ENCODE peak calls at places on chromosomes 3 and 15, in six cellular contexts. A is stomach, C is adrenal gland, W is ovary, F is sigmoid colon, T is HCT116. B is an unnamed sample. For H3K27me3, the result is how much of the 10 kb centered on the place peaks cover.

GRCh38 chr15:100879461-100880138 is at the start of gene ALDH1A3:
- DNase-seq in T (peak), C (no peak), A (no peak), F (peak), W (no peak), B (no peak)

GRCh38 chr3:153257673-153258351 is 95.8 kb downstream of the RAP2B start:
- DNase-seq in C (no peak), W (no peak), T (no peak), A (no peak), F (no peak), B (no peak)

GRCh38 chr15:39140060-39140604 is 440.7 kb upstream of the THBS1 start:
- DNase-seq in T (no peak), F (no peak), A (no peak), W (peak), C (no peak), B (no peak)

GRCh38 chr3:58112185-58112535 is 98.6 kb downstream of the DNASE1L3 start:
- DNase-seq in T (no peak), F (no peak), W (no peak), A (no peak), C (no peak), B (no peak)

GRCh38 chr3:55556622-55557531 is 69.8 kb upstream of the WNT5A start:
- DNase-seq in C (no peak), T (no peak), A (no peak), W (no peak), F (no peak), B (no peak)

GRCh38 chr15:87500240-87500639 is 756.3 kb downstream of the NTRK3 start:
- DNase-seq in T (no peak), F (no peak), A (no peak), C (no peak), W (no peak), B (no peak)

GRCh38 chr15:51917493-51917892 is 54.1 kb downstream of the LEO1 start:
- DNase-seq in W (no peak), A (no peak), C (no peak), T (peak), F (no peak), B (no peak)

GRCh38 chr3:53169045-53169831 is 8.2 kb downstream of the PRKCD start:
- DNase-seq in A (no peak), F (no peak), W (no peak), T (no peak), C (peak), B (no peak)

GRCh38 chr15:29045717-29046116 is 159.9 kb downstream of the APBA2 start:
- DNase-seq in C (no peak), F (no peak), A (no peak), W (no peak), T (no peak), B (no peak)

GRCh38 chr15:46892621-46893160 is 824.6 kb upstream of the SEMA6D start:
- DNase-seq in F (no peak), T (no peak), A (no peak), W (no peak), C (no peak), B (no peak)

GRCh38 chr15:67003586-67003985 is 61.8 kb upstream of the SMAD3 start:
- DNase-seq in A (no peak), C (no peak), W (no peak), T (no peak), F (no peak), B (no peak)

GRCh38 chr3:42478830-42479229 is 23.6 kb upstream of the VIPR1 start:
- DNase-seq in F (no peak), A (no peak), W (no peak), C (no peak), T (no peak), B (no peak)

GRCh38 chr15:90084876-90085423 is 17.3 kb downstream of the IDH2 start:
- DNase-seq in A (no peak), W (no peak), F (no peak), C (no peak), T (no peak), B (no peak)

GRCh38 chr15:81327526-81327925 is 3.6 kb upstream of the STARD5 start:
- DNase-seq in A (no peak), C (no peak), W (no peak), F (no peak), T (no peak), B (no peak)

GRCh38 chr3:72041531-72041930 is 256.6 kb upstream of the PROK2 start:
- DNase-seq in A (no peak), F (peak), C (no peak), T (no peak), W (peak), B (no peak)

GRCh38 chr3:108511055-108511454 is 659 bp upstream of the MYH15 start:
- DNase-seq in C (no peak), T (no peak), A (no peak), F (no peak), W (no peak), B (no peak)

GRCh38 chr15:93861413-93861812 is 369.9 kb upstream of the MCTP2 start:
- DNase-seq in C (no peak), A (no peak), T (no peak), F (no peak), W (no peak), B (no peak)

GRCh38 chr15:35626984-35627383 is 81.0 kb upstream of the DPH6 start:
- DNase-seq in A (no peak), F (no peak), C (no peak), W (no peak), T (no peak), B (no peak)

GRCh38 chr3:53267766-53268165 is 11.9 kb upstream of the TKT start:
- DNase-seq in A (no peak), T (no peak), W (no peak), F (no peak), C (no peak), B (no peak)

GRCh38 chr3:62329970-62330369 is 43.4 kb downstream of the FEZF2 start:
- DNase-seq in F (no peak), C (no peak), T (no peak), W (no peak), A (no peak), B (no peak)

GRCh38 chr3:194497799-194498575 is 11.2 kb upstream of the ATP13A3 start:
- DNase-seq in F (no peak), W (no peak), T (no peak), C (peak), A (no peak), B (peak)

GRCh38 chr15:84955089-84955848 is 26.4 kb upstream of the PDE8A start:
- DNase-seq in F (peak), W (peak), C (peak), A (peak), T (peak), B (peak)

GRCh38 chr15:75348563-75349350 is 1.9 kb downstream of the NEIL1 start:
- DNase-seq in T (no peak), A (peak), W (no peak), F (no peak), C (no peak), B (no peak)

GRCh38 chr3:82353281-82354171 is 592.1 kb upstream of the GBE1 start:
- DNase-seq in A (no peak), C (peak), T (no peak), W (peak), F (no peak), B (no peak)

GRCh38 chr3:8536106-8537052 is 34.8 kb downstream of the LMCD1 start:
- DNase-seq in T (no peak), C (no peak), W (peak), F (no peak), A (no peak), B (no peak)

GRCh38 chr3:14352002-14352627 is 50.3 kb upstream of the SLC6A6 start:
- DNase-seq in F (no peak), W (no peak), C (no peak), A (no peak), T (peak), B (no peak)

DNA sequence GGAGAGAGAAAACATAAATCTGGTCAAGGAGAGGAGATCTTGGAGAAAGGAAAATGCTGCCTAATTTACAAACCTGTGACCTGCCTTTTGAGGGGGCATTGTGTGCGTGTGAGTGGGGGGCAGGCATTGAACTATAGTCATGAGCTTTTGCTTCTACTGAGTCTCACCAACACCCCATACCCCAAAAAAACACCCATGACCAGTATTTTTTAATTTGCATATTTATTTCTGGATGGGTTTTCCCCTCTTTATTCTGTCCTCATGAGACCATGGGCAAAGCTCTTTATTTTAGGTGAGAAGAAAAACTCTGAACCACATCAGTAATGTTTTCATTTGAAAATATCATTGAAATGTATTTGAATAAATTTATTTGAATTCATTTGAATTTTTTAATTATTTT is 20.6 kb downstream of the CD80 start:
- DNase-seq in F (no peak), T (no peak), A (no peak), W (no peak), C (no peak), B (no peak)
- H3K27ac ChIP-seq in F (no peak), T (no peak), A (no peak), W (no peak), C (no peak), B (no peak)

DNA sequence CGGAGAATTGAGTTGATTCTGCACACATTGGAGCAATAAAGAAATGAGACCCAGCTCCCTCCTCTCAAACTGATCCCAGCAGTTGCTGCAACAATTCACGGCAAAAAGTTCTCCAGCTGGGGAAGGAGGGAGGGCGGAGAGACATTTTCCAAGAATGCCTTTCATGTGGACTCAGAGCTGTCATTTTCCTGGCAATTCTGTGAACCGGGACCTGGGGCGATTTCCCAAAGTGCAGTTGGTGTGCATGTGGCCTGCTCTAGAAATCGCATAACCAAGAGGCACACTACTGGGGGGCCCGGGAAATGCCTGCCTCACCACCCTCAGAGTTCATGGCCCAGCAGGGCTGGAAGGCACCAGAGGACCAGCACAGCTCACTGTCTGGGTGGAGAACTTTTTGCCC is 48.7 kb upstream of the IREB2 start:
- DNase-seq in C (no peak), W (no peak), A (peak), T (no peak), F (no peak), B (no peak)
- H3K27me3 ChIP-seq in C (under half), W (under half), A (under half), T (under half), F (under half), B (under half)

DNA sequence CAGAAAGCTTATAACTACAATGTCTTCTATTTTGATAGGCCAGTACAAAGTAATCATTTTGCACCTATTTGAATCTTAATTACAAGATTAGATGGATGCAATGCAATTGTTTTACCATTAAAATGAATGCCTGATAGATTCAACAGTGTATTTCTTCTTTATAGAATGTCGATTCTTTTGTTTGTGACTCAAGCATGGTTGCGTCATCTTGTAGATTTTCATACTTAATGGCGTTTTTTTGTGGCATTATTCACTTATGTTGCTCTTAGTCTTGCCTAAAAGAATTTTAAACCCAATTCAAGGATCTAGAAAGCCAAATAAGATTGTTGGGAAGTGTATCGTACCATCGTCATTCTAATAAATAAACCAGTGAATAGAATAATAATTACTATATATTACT is 21.4 kb downstream of the ZBTB38 start:
- DNase-seq in T (no peak), A (no peak), W (no peak), C (no peak), F (no peak), B (no peak)
- TF ChIP-seq POLR2A in T (no peak), A (no peak), W (no peak), C (no peak), F (no peak), B (no peak)

DNA sequence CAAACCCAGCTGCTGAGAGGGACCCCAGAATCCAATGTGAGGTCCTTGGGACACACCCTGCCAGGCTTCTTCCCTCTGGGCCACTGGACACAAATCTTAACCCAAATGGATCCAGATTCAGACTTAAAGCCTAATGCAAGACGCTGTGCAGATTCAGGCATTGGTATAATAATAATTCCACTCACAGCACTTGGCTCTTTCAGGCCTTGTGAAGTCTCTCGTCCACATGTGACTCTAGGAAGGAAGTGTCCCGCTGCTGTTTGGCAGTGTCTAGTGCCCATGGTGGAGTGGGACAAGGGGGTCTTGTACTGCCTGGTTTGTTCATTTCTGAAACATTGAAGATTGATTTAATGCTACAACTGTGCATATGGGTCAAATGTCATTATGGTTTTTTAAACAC is 14.3 kb upstream of the ARHGAP31 start:
- DNase-seq in A (no peak), T (no peak), W (no peak), F (no peak), C (no peak), B (no peak)
- H3K27ac ChIP-seq in A (peak), T (no peak), W (peak), F (peak), C (no peak), B (peak)